ENCODE peak calls at places on chromosomes 2 and 18, in six cellular contexts. R, T, Y, H, N and S are unnamed samples.

GRCh38 chr2:160695402-160696060 is 201.9 kb upstream of the RBMS1 start:
- DNase-seq in T (no peak), R (no peak), H (no peak), Y (no peak), N (no peak), S (no peak)

GRCh38 chr18:55422456-55423185 is 165.4 kb downstream of the TCF4 start:
- DNase-seq in Y (peak), T (peak), N (no peak), H (no peak), R (no peak), S (no peak)

GRCh38 chr2:62205554-62205953 is 9.6 kb downstream of the B3GNT2 start:
- DNase-seq in H (no peak), T (no peak), R (no peak), N (no peak), Y (no peak), S (no peak)

GRCh38 chr2:144320491-144320890 is 199.4 kb downstream of the ZEB2 start:
- DNase-seq in H (peak), N (no peak), R (no peak), T (peak), Y (no peak), S (peak)

GRCh38 chr2:188399159-188399558 is 107.5 kb downstream of the GULP1 start:
- DNase-seq in Y (no peak), R (no peak), N (no peak), T (no peak), H (no peak), S (peak)

GRCh38 chr2:1936411-1936980 is 192.2 kb upstream of the PXDN start:
- DNase-seq in H (no peak), N (no peak), Y (no peak), T (no peak), R (no peak), S (no peak)

GRCh38 chr2:131104487-131105155 is 515 bp upstream of the PLEKHB2 start:
- DNase-seq in Y (no peak), N (no peak), H (peak), T (peak), R (no peak), S (peak)

GRCh38 chr2:46334389-46335345 is 37.5 kb downstream of the EPAS1 start:
- DNase-seq in Y (no peak), R (no peak), N (no peak), H (no peak), T (peak), S (no peak)

GRCh38 chr18:9047715-9048114 is 54.8 kb upstream of the NDUFV2 start:
- DNase-seq in Y (no peak), T (no peak), R (no peak), N (no peak), H (no peak), S (no peak)

GRCh38 chr2:188291142-188291616 is 495 bp upstream of the GULP1 start:
- DNase-seq in Y (peak), R (peak), T (no peak), N (no peak), H (no peak), S (peak)

GRCh38 chr2:28193552-28194383 is 198.9 kb upstream of the FOSL2 start:
- DNase-seq in Y (no peak), T (peak), H (no peak), N (no peak), R (no peak), S (no peak)

GRCh38 chr2:237072067-237072931 is 13.4 kb upstream of the COPS8 start:
- DNase-seq in T (peak), R (peak), N (peak), Y (peak), H (peak), S (peak)

GRCh38 chr2:46655551-46656436 is 176.4 kb downstream of the TMEM247 start:
- DNase-seq in Y (no peak), T (peak), R (peak), N (no peak), H (no peak), S (no peak)

GRCh38 chr2:46825958-46826897 is 89.4 kb downstream of the MCFD2 start:
- DNase-seq in Y (no peak), N (no peak), H (no peak), T (peak), R (no peak), S (no peak)

GRCh38 chr2:70362661-70363060 is 60.8 kb upstream of the FAM136A start:
- DNase-seq in T (no peak), H (no peak), Y (no peak), N (no peak), R (no peak), S (no peak)